ENCODE peak calls at places on chromosome 17, in four cellular contexts. D is GM12865, F is sigmoid colon, P is endothelial cell of umbilical vein. N is an unnamed sample.

GRCh38 chr17:32558328-32558955 is 71.6 kb downstream of the CDK5R1 start:
- DNase-seq in D (peak; percentile 43), F (no peak), P (peak; percentile 11), N (no peak)

GRCh38 chr17:57811633-57812280 is 38.1 kb downstream of the MRPS23 start:
- DNase-seq in P (no peak), D (no peak), F (no peak), N (no peak)

GRCh38 chr17:66466933-66467367 is 164.5 kb downstream of the PRKCA start:
- DNase-seq in D (peak; percentile 73), P (peak; percentile 94), F (peak; percentile 74), N (peak; percentile 99)

GRCh38 chr17:17783825-17784598 is 52.8 kb downstream of the SREBF1 start:
- DNase-seq in P (peak; percentile 38), F (no peak), D (peak; percentile 61), N (peak; percentile 49)

GRCh38 chr17:18937981-18938691 is 13.8 kb upstream of the SLC5A10 start:
- DNase-seq in P (no peak), D (no peak), F (no peak), N (no peak)

GRCh38 chr17:16250635-16251034 is 33.6 kb downstream of the PIGL start:
- DNase-seq in F (no peak), D (no peak), P (no peak), N (peak; percentile 48)

GRCh38 chr17:80594666-80595269 is 50.1 kb downstream of the RPTOR start:
- DNase-seq in F (no peak), D (no peak), P (no peak), N (no peak)

GRCh38 chr17:58541249-58541648 is 26.8 kb upstream of the MTMR4 start:
- DNase-seq in F (no peak), P (no peak), D (peak; percentile 54), N (no peak)

GRCh38 chr17:57962441-57963148 is 7.4 kb upstream of the CUEDC1 start:
- DNase-seq in F (no peak), D (no peak), P (no peak), N (no peak)

GRCh38 chr17:1562178-1562643 is 381 bp downstream of the PITPNA start:
- DNase-seq in F (peak; percentile 76), P (peak; percentile 23), D (no peak), N (no peak)

GRCh38 chr17:78044280-78044835 is 84.2 kb downstream of the TMC6 start:
- DNase-seq in F (no peak), D (no peak), P (no peak), N (no peak)

GRCh38 chr17:42760652-42761581 is at the start of gene RAMP2:
- DNase-seq in D (peak; percentile 32), F (peak; percentile 68), P (peak; percentile 28), N (no peak)

GRCh38 chr17:48625502-48626201 is 506 bp downstream of the HOXB9 start:
- DNase-seq in F (no peak), D (peak; percentile 51), P (peak; percentile 35), N (no peak)

GRCh38 chr17:58535431-58535830 is 21.0 kb upstream of the MTMR4 start:
- DNase-seq in P (no peak), D (no peak), F (no peak), N (peak; percentile 35)

GRCh38 chr17:68763551-68763950 is 162.4 kb upstream of the FAM20A start:
- DNase-seq in D (no peak), P (no peak), F (no peak), N (no peak)

GRCh38 chr17:77834170-77835115 is 124.1 kb upstream of the TNRC6C start:
- DNase-seq in D (peak; percentile 59), P (peak; percentile 75), F (peak; percentile 73), N (peak; percentile 88)

GRCh38 chr17:56130030-56130429 is 23.2 kb upstream of the ANKFN1 start:
- DNase-seq in D (no peak), F (no peak), P (no peak), N (no peak)

GRCh38 chr17:49387374-49388289 is 25.6 kb upstream of the ZNF652 start:
- DNase-seq in F (no peak), D (peak; percentile 60), P (no peak), N (no peak)

GRCh38 chr17:22695228-22695619 is 1002.9 kb downstream of the KCNJ18 start:
- DNase-seq in P (no peak), D (no peak), F (peak; percentile 57), N (no peak)

GRCh38 chr17:22692801-22693171 is 1000.5 kb downstream of the KCNJ18 start:
- DNase-seq in F (no peak), D (no peak), P (no peak), N (no peak)

GRCh38 chr17:22692066-22692800 is 999.9 kb downstream of the KCNJ18 start:
- DNase-seq in D (no peak), F (peak; percentile 55), P (no peak), N (no peak)

DNA sequence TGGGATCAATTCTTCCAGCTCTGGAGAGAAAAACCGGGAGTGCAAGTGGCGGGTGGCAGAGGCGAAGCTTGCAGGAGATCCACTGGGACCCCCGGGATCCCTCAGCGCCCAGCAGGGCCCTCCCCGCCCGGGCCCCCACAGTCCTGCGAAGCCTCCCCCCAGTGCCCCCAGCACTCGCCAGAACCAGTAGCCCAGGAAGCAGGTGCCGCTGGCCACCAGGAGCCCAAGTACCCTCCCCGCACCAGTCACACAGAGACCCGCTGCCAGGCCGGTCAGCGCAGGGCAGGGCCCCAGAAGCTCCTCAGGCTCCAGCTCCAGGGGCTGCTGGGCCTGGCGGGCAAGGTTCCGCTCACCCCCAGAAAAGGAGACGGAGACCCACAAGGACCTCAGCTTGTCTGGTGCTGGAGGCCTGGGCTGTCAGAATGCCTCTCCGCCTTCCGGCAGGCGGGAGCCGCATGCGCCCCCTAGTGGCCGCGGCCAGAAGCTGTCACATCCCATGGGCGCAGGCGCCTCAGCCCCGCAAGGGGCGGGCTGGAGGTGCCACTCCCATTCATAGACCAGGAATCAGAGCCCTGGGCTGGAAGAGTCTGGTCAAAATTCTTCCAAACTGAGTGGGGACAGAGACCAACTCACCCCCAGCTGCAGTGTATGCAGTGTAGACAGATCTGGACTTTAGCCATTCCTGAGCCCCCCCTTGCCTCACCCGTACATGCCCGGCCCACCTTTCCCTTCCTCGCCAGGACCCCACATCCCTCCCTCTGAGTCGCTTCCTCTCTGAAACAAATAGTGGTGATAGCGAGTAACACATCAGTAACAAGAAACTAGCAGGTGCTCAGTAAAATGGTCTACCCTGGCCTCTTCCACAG is 1002.3 kb downstream of the KCNJ18 start:
- DNase-seq in D (no peak), P (no peak), F (no peak), N (no peak)
- TF ChIP-seq CTCF in D (peak; percentile 30), P (no peak), F (no peak), N (no peak)

GRCh38 chr17:41549596-41550039 is 21.5 kb upstream of the KRT19 start:
- DNase-seq in F (no peak), P (no peak), D (no peak), N (no peak)
- H3K4me3 ChIP-seq in F (no peak overlapping the region), P (no peak overlapping the region), D (no peak overlapping the region), N (no peak overlapping the region)

GRCh38 chr17:7016406-7016805 is 4.0 kb downstream of the RNASEK start:
- DNase-seq in F (no peak), D (no peak), P (no peak), N (no peak)

GRCh38 chr17:7016886-7017826 is 4.7 kb downstream of the RNASEK start:
- DNase-seq in F (no peak), P (no peak), D (no peak), N (no peak)

GRCh38 chr17:7014261-7014994 is 2.0 kb downstream of the RNASEK start:
- DNase-seq in F (peak; percentile 99), P (peak; percentile 99), D (peak; percentile 99), N (peak; percentile 97)

GRCh38 chr17:7015587-7016020 is 3.2 kb downstream of the RNASEK start:
- DNase-seq in F (no peak), D (no peak), P (no peak), N (no peak)

DNA sequence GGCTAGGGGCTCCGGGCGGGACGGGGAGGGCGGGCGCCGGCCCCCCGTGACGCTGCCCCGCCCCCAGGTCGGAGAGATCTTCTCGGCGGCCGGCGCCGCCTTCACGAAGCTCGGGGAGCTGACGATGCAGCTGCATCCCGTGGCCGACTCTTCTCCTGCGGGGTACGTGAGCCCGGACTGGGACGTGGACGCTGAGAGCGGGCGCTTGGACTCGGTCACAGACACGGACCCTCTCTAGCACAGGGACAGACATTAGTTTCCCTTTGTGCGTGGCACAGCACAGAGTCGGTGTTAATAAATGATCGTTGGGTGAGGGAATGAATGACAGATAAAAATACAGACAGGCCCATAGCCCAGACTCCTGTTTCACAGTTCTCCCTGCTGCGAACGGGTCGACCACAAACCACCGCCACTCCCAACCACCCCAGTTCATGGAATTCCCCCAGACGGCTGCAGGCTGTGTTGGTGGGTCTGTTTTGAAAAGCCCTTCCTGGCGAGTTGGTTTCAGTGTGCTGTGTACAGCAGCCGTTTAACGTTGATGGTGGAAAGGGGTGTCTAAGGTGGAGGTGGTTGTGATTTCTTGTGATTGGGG is 2.7 kb downstream of the RNASEK start:
- DNase-seq in D (peak; percentile 87), P (no peak), F (no peak), N (peak; percentile 50)
- TF ChIP-seq CTCF in D (no peak), P (no peak), F (no peak), N (no peak)

GRCh38 chr17:45824901-45825492 is 19.7 kb upstream of the SPPL2C start:
- DNase-seq in F (no peak), D (no peak), P (no peak), N (no peak)
- H3K4me3 ChIP-seq in F (no peak overlapping the region), D (no peak overlapping the region), P (no peak overlapping the region), N (no peak overlapping the region)

DNA sequence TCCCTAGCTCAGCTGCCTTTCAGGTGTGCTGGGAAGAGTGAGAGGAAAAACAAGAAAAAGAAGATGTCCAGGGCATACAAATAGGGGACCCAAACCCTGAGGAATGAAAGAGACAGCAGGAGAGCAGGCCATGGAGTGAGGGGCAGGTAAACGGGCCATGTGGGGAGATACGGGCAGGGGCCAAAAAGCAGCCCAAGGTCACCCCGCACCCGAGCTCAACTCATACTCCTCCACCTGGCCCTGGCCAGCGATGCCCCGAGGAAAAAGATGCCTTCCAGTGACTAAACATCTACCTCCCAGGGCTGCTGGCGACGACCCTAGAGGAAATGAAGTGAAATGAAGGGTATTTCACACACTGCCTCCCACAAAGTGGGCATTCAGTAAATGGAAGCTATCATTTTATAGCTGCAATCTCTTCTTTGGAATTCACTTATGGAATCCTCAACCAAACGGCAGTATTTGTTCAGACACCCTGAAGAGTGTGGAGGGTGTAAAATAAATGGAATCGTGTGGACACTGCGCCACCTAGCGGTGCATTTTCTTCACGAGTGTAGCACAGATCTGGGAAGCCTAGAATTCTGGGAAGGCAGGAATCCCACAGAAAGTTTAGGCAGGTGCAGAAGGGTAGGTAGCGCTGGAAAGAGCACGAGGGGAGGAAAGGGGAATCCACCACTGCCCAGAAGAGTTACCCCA is 14.9 kb downstream of the ELAC2 start:
- DNase-seq in D (peak; percentile 61), P (peak; percentile 50), F (peak; percentile 86), N (peak; percentile 86)
- TF ChIP-seq CTCF in D (peak; percentile 78), P (peak; percentile 87), F (peak; percentile 87), N (peak; percentile 79)

GRCh38 chr17:75828051-75828400 is 16.2 kb downstream of the UNC13D start:
- DNase-seq in D (no peak), P (no peak), F (no peak), N (no peak)
- H3K4me3 ChIP-seq in D (peak overlapping the region; percentile 44), P (no peak overlapping the region), F (peak overlapping the region; percentile 47), N (no peak overlapping the region)